ENCODE peak calls at places on chromosomes 3 and 15, in ten cellular contexts. One of them, this sample, is unnamed.

GRCh38 chr15:83206971-83207621 is 527 bp downstream of the HDGFL3 start:
- DNase-seq in neural crest cell: peak; percentile 51
- DNase-seq in KBM-7: peak; percentile 66
- DNase-seq in AG04449: no peak
- DNase-seq in activated CD4-positive, alpha-beta T cell treated with anti-CD3 and anti-CD28 coated beads for 4 hours: peak; percentile 5
- DNase-seq in RWPE2: peak; percentile 80
- DNase-seq in iris pigment epithelial cell: peak; percentile 32
- DNase-seq in kidney tubule cell: peak; percentile 39
- DNase-seq in stimulated activated CD8-positive, alpha-beta memory T cell treated with anti-CD3 and anti-CD28 coated beads, Interleukin-7, amount 100 ng/mL, for 24 hours: peak; percentile 1
- DNase-seq in NCI-H345: peak; percentile 14
- DNase-seq in this sample: peak; percentile 17

GRCh38 chr3:149395107-149396089 is 17.9 kb upstream of the TM4SF1 start:
- DNase-seq in neural crest cell: no peak
- DNase-seq in KBM-7: no peak
- DNase-seq in AG04449: no peak
- DNase-seq in activated CD4-positive, alpha-beta T cell treated with anti-CD3 and anti-CD28 coated beads for 4 hours: no peak
- DNase-seq in RWPE2: no peak
- DNase-seq in iris pigment epithelial cell: peak; percentile 84
- DNase-seq in kidney tubule cell: peak; percentile 53
- DNase-seq in stimulated activated CD8-positive, alpha-beta memory T cell treated with anti-CD3 and anti-CD28 coated beads, Interleukin-7, amount 100 ng/mL, for 24 hours: no peak
- DNase-seq in NCI-H345: peak; percentile 53
- DNase-seq in this sample: peak; percentile 69

GRCh38 chr15:35173444-35174118 is 88.5 kb upstream of the NANOGP8 start:
- DNase-seq in neural crest cell: no peak
- DNase-seq in KBM-7: no peak
- DNase-seq in AG04449: no peak
- DNase-seq in activated CD4-positive, alpha-beta T cell treated with anti-CD3 and anti-CD28 coated beads for 4 hours: no peak
- DNase-seq in RWPE2: no peak
- DNase-seq in iris pigment epithelial cell: peak; percentile 47
- DNase-seq in kidney tubule cell: no peak
- DNase-seq in stimulated activated CD8-positive, alpha-beta memory T cell treated with anti-CD3 and anti-CD28 coated beads, Interleukin-7, amount 100 ng/mL, for 24 hours: no peak
- DNase-seq in NCI-H345: no peak
- DNase-seq in this sample: peak; percentile 49

GRCh38 chr3:69642606-69643005 is 96.7 kb upstream of the MITF start:
- DNase-seq in neural crest cell: no peak
- DNase-seq in KBM-7: no peak
- DNase-seq in AG04449: no peak
- DNase-seq in activated CD4-positive, alpha-beta T cell treated with anti-CD3 and anti-CD28 coated beads for 4 hours: no peak
- DNase-seq in RWPE2: no peak
- DNase-seq in iris pigment epithelial cell: no peak
- DNase-seq in kidney tubule cell: no peak
- DNase-seq in stimulated activated CD8-positive, alpha-beta memory T cell treated with anti-CD3 and anti-CD28 coated beads, Interleukin-7, amount 100 ng/mL, for 24 hours: no peak
- DNase-seq in NCI-H345: no peak
- DNase-seq in this sample: no peak

GRCh38 chr3:13015286-13016082 is 57.7 kb downstream of the IQSEC1 start:
- DNase-seq in neural crest cell: no peak
- DNase-seq in KBM-7: peak; percentile 31
- DNase-seq in AG04449: no peak
- DNase-seq in activated CD4-positive, alpha-beta T cell treated with anti-CD3 and anti-CD28 coated beads for 4 hours: peak; percentile 48
- DNase-seq in RWPE2: no peak
- DNase-seq in iris pigment epithelial cell: no peak
- DNase-seq in kidney tubule cell: no peak
- DNase-seq in stimulated activated CD8-positive, alpha-beta memory T cell treated with anti-CD3 and anti-CD28 coated beads, Interleukin-7, amount 100 ng/mL, for 24 hours: no peak
- DNase-seq in NCI-H345: no peak
- DNase-seq in this sample: no peak

GRCh38 chr3:16140116-16140893 is 34.2 kb upstream of the GALNT15 start:
- DNase-seq in neural crest cell: no peak
- DNase-seq in KBM-7: no peak
- DNase-seq in AG04449: peak; percentile 42
- DNase-seq in activated CD4-positive, alpha-beta T cell treated with anti-CD3 and anti-CD28 coated beads for 4 hours: no peak
- DNase-seq in RWPE2: no peak
- DNase-seq in iris pigment epithelial cell: peak; percentile 85
- DNase-seq in kidney tubule cell: peak; percentile 65
- DNase-seq in stimulated activated CD8-positive, alpha-beta memory T cell treated with anti-CD3 and anti-CD28 coated beads, Interleukin-7, amount 100 ng/mL, for 24 hours: no peak
- DNase-seq in NCI-H345: no peak
- DNase-seq in this sample: peak; percentile 97

GRCh38 chr15:43516185-43516584 is 1.2 kb upstream of the MAP1A start:
- DNase-seq in neural crest cell: no peak
- DNase-seq in KBM-7: no peak
- DNase-seq in AG04449: no peak
- DNase-seq in activated CD4-positive, alpha-beta T cell treated with anti-CD3 and anti-CD28 coated beads for 4 hours: no peak
- DNase-seq in RWPE2: no peak
- DNase-seq in iris pigment epithelial cell: no peak
- DNase-seq in kidney tubule cell: no peak
- DNase-seq in stimulated activated CD8-positive, alpha-beta memory T cell treated with anti-CD3 and anti-CD28 coated beads, Interleukin-7, amount 100 ng/mL, for 24 hours: no peak
- DNase-seq in NCI-H345: no peak
- DNase-seq in this sample: no peak

GRCh38 chr3:13580256-13581023 is 31.5 kb downstream of the FBLN2 start:
- DNase-seq in neural crest cell: no peak
- DNase-seq in KBM-7: no peak
- DNase-seq in AG04449: no peak
- DNase-seq in activated CD4-positive, alpha-beta T cell treated with anti-CD3 and anti-CD28 coated beads for 4 hours: no peak
- DNase-seq in RWPE2: peak; percentile 43
- DNase-seq in iris pigment epithelial cell: no peak
- DNase-seq in kidney tubule cell: peak; percentile 38
- DNase-seq in stimulated activated CD8-positive, alpha-beta memory T cell treated with anti-CD3 and anti-CD28 coated beads, Interleukin-7, amount 100 ng/mL, for 24 hours: no peak
- DNase-seq in NCI-H345: no peak
- DNase-seq in this sample: no peak

GRCh38 chr15:92709064-92709463 is 53.5 kb upstream of the FAM174B start:
- DNase-seq in neural crest cell: no peak
- DNase-seq in KBM-7: peak; percentile 36
- DNase-seq in AG04449: no peak
- DNase-seq in activated CD4-positive, alpha-beta T cell treated with anti-CD3 and anti-CD28 coated beads for 4 hours: no peak
- DNase-seq in RWPE2: no peak
- DNase-seq in iris pigment epithelial cell: no peak
- DNase-seq in kidney tubule cell: peak; percentile 13
- DNase-seq in stimulated activated CD8-positive, alpha-beta memory T cell treated with anti-CD3 and anti-CD28 coated beads, Interleukin-7, amount 100 ng/mL, for 24 hours: no peak
- DNase-seq in NCI-H345: no peak
- DNase-seq in this sample: no peak

GRCh38 chr3:155386817-155387403 is 93.4 kb upstream of the STRIT1 start:
- DNase-seq in neural crest cell: no peak
- DNase-seq in KBM-7: peak; percentile 78
- DNase-seq in AG04449: no peak
- DNase-seq in activated CD4-positive, alpha-beta T cell treated with anti-CD3 and anti-CD28 coated beads for 4 hours: no peak
- DNase-seq in RWPE2: no peak
- DNase-seq in iris pigment epithelial cell: no peak
- DNase-seq in kidney tubule cell: no peak
- DNase-seq in stimulated activated CD8-positive, alpha-beta memory T cell treated with anti-CD3 and anti-CD28 coated beads, Interleukin-7, amount 100 ng/mL, for 24 hours: no peak
- DNase-seq in NCI-H345: no peak
- DNase-seq in this sample: no peak

GRCh38 chr3:147413712-147414325 is 4.7 kb downstream of the ZIC1 start:
- DNase-seq in neural crest cell: no peak
- DNase-seq in KBM-7: no peak
- DNase-seq in AG04449: no peak
- DNase-seq in activated CD4-positive, alpha-beta T cell treated with anti-CD3 and anti-CD28 coated beads for 4 hours: no peak
- DNase-seq in RWPE2: no peak
- DNase-seq in iris pigment epithelial cell: no peak
- DNase-seq in kidney tubule cell: no peak
- DNase-seq in stimulated activated CD8-positive, alpha-beta memory T cell treated with anti-CD3 and anti-CD28 coated beads, Interleukin-7, amount 100 ng/mL, for 24 hours: no peak
- DNase-seq in NCI-H345: no peak
- DNase-seq in this sample: no peak

GRCh38 chr3:149442845-149443544 is 31.5 kb upstream of the TM4SF4 start:
- DNase-seq in neural crest cell: no peak
- DNase-seq in KBM-7: no peak
- DNase-seq in AG04449: peak; percentile 85
- DNase-seq in activated CD4-positive, alpha-beta T cell treated with anti-CD3 and anti-CD28 coated beads for 4 hours: no peak
- DNase-seq in RWPE2: no peak
- DNase-seq in iris pigment epithelial cell: peak; percentile 75
- DNase-seq in kidney tubule cell: peak; percentile 80
- DNase-seq in stimulated activated CD8-positive, alpha-beta memory T cell treated with anti-CD3 and anti-CD28 coated beads, Interleukin-7, amount 100 ng/mL, for 24 hours: no peak
- DNase-seq in NCI-H345: no peak
- DNase-seq in this sample: peak; percentile 90

GRCh38 chr15:70762469-70763119 is 764 bp downstream of the UACA start:
- DNase-seq in neural crest cell: peak; percentile 20
- DNase-seq in KBM-7: peak; percentile 22
- DNase-seq in AG04449: no peak
- DNase-seq in activated CD4-positive, alpha-beta T cell treated with anti-CD3 and anti-CD28 coated beads for 4 hours: no peak
- DNase-seq in RWPE2: no peak
- DNase-seq in iris pigment epithelial cell: peak; percentile 81
- DNase-seq in kidney tubule cell: peak; percentile 53
- DNase-seq in stimulated activated CD8-positive, alpha-beta memory T cell treated with anti-CD3 and anti-CD28 coated beads, Interleukin-7, amount 100 ng/mL, for 24 hours: no peak
- DNase-seq in NCI-H345: no peak
- DNase-seq in this sample: peak; percentile 52

GRCh38 chr3:58003093-58003492 is 5.1 kb upstream of the FLNB start:
- DNase-seq in neural crest cell: no peak
- DNase-seq in KBM-7: no peak
- DNase-seq in AG04449: no peak
- DNase-seq in activated CD4-positive, alpha-beta T cell treated with anti-CD3 and anti-CD28 coated beads for 4 hours: no peak
- DNase-seq in RWPE2: no peak
- DNase-seq in iris pigment epithelial cell: no peak
- DNase-seq in kidney tubule cell: no peak
- DNase-seq in stimulated activated CD8-positive, alpha-beta memory T cell treated with anti-CD3 and anti-CD28 coated beads, Interleukin-7, amount 100 ng/mL, for 24 hours: no peak
- DNase-seq in NCI-H345: no peak
- DNase-seq in this sample: no peak

GRCh38 chr3:71658131-71658530 is 67.1 kb downstream of the EIF4E3 start:
- DNase-seq in neural crest cell: no peak
- DNase-seq in KBM-7: no peak
- DNase-seq in AG04449: no peak
- DNase-seq in activated CD4-positive, alpha-beta T cell treated with anti-CD3 and anti-CD28 coated beads for 4 hours: no peak
- DNase-seq in RWPE2: peak; percentile 77
- DNase-seq in iris pigment epithelial cell: peak; percentile 63
- DNase-seq in kidney tubule cell: peak; percentile 62
- DNase-seq in stimulated activated CD8-positive, alpha-beta memory T cell treated with anti-CD3 and anti-CD28 coated beads, Interleukin-7, amount 100 ng/mL, for 24 hours: no peak
- DNase-seq in NCI-H345: peak; percentile 91
- DNase-seq in this sample: peak; percentile 57

GRCh38 chr3:154931484-154931883 is 148.6 kb upstream of the MME start:
- DNase-seq in neural crest cell: no peak
- DNase-seq in KBM-7: no peak
- DNase-seq in AG04449: peak; percentile 28
- DNase-seq in activated CD4-positive, alpha-beta T cell treated with anti-CD3 and anti-CD28 coated beads for 4 hours: no peak
- DNase-seq in RWPE2: no peak
- DNase-seq in iris pigment epithelial cell: peak; percentile 67
- DNase-seq in kidney tubule cell: no peak
- DNase-seq in stimulated activated CD8-positive, alpha-beta memory T cell treated with anti-CD3 and anti-CD28 coated beads, Interleukin-7, amount 100 ng/mL, for 24 hours: no peak
- DNase-seq in NCI-H345: no peak
- DNase-seq in this sample: no peak

GRCh38 chr3:175108613-175109151 is 249.5 kb downstream of the NAALADL2 start:
- DNase-seq in neural crest cell: no peak
- DNase-seq in KBM-7: no peak
- DNase-seq in AG04449: no peak
- DNase-seq in activated CD4-positive, alpha-beta T cell treated with anti-CD3 and anti-CD28 coated beads for 4 hours: no peak
- DNase-seq in RWPE2: no peak
- DNase-seq in iris pigment epithelial cell: no peak
- DNase-seq in kidney tubule cell: no peak
- DNase-seq in stimulated activated CD8-positive, alpha-beta memory T cell treated with anti-CD3 and anti-CD28 coated beads, Interleukin-7, amount 100 ng/mL, for 24 hours: no peak
- DNase-seq in NCI-H345: no peak
- DNase-seq in this sample: no peak

GRCh38 chr15:52184721-52185120 is 6.5 kb downstream of the GNB5 start:
- DNase-seq in neural crest cell: no peak
- DNase-seq in KBM-7: no peak
- DNase-seq in AG04449: no peak
- DNase-seq in activated CD4-positive, alpha-beta T cell treated with anti-CD3 and anti-CD28 coated beads for 4 hours: no peak
- DNase-seq in RWPE2: no peak
- DNase-seq in iris pigment epithelial cell: no peak
- DNase-seq in kidney tubule cell: no peak
- DNase-seq in stimulated activated CD8-positive, alpha-beta memory T cell treated with anti-CD3 and anti-CD28 coated beads, Interleukin-7, amount 100 ng/mL, for 24 hours: no peak
- DNase-seq in NCI-H345: no peak
- DNase-seq in this sample: no peak

GRCh38 chr3:46019707-46020106 is 7.6 kb downstream of the XCR1 start:
- DNase-seq in neural crest cell: no peak
- DNase-seq in KBM-7: no peak
- DNase-seq in AG04449: no peak
- DNase-seq in activated CD4-positive, alpha-beta T cell treated with anti-CD3 and anti-CD28 coated beads for 4 hours: no peak
- DNase-seq in RWPE2: no peak
- DNase-seq in iris pigment epithelial cell: no peak
- DNase-seq in kidney tubule cell: peak; percentile 24
- DNase-seq in stimulated activated CD8-positive, alpha-beta memory T cell treated with anti-CD3 and anti-CD28 coated beads, Interleukin-7, amount 100 ng/mL, for 24 hours: peak; percentile 3
- DNase-seq in NCI-H345: no peak
- DNase-seq in this sample: no peak

GRCh38 chr15:98753726-98754125 is 105.4 kb downstream of the IGF1R start:
- DNase-seq in neural crest cell: no peak
- DNase-seq in KBM-7: no peak
- DNase-seq in AG04449: no peak
- DNase-seq in activated CD4-positive, alpha-beta T cell treated with anti-CD3 and anti-CD28 coated beads for 4 hours: no peak
- DNase-seq in RWPE2: no peak
- DNase-seq in iris pigment epithelial cell: no peak
- DNase-seq in kidney tubule cell: peak; percentile 13
- DNase-seq in stimulated activated CD8-positive, alpha-beta memory T cell treated with anti-CD3 and anti-CD28 coated beads, Interleukin-7, amount 100 ng/mL, for 24 hours: no peak
- DNase-seq in NCI-H345: no peak
- DNase-seq in this sample: no peak

GRCh38 chr3:32316319-32316718 is 75.3 kb upstream of the CMTM7 start:
- DNase-seq in neural crest cell: no peak
- DNase-seq in KBM-7: no peak
- DNase-seq in AG04449: no peak
- DNase-seq in activated CD4-positive, alpha-beta T cell treated with anti-CD3 and anti-CD28 coated beads for 4 hours: no peak
- DNase-seq in RWPE2: no peak
- DNase-seq in iris pigment epithelial cell: no peak
- DNase-seq in kidney tubule cell: no peak
- DNase-seq in stimulated activated CD8-positive, alpha-beta memory T cell treated with anti-CD3 and anti-CD28 coated beads, Interleukin-7, amount 100 ng/mL, for 24 hours: no peak
- DNase-seq in NCI-H345: no peak
- DNase-seq in this sample: no peak

GRCh38 chr3:63864008-63864871 is 573 bp downstream of the ATXN7 start:
- DNase-seq in neural crest cell: peak; percentile 5
- DNase-seq in KBM-7: peak; percentile 69
- DNase-seq in AG04449: no peak
- DNase-seq in activated CD4-positive, alpha-beta T cell treated with anti-CD3 and anti-CD28 coated beads for 4 hours: peak; percentile 48
- DNase-seq in RWPE2: peak; percentile 52
- DNase-seq in iris pigment epithelial cell: peak; percentile 9
- DNase-seq in kidney tubule cell: peak; percentile 41
- DNase-seq in stimulated activated CD8-positive, alpha-beta memory T cell treated with anti-CD3 and anti-CD28 coated beads, Interleukin-7, amount 100 ng/mL, for 24 hours: peak; percentile 30
- DNase-seq in NCI-H345: no peak
- DNase-seq in this sample: no peak

GRCh38 chr3:169931747-169932520 is 20.6 kb downstream of the SAMD7 start:
- DNase-seq in neural crest cell: no peak
- DNase-seq in KBM-7: no peak
- DNase-seq in AG04449: no peak
- DNase-seq in activated CD4-positive, alpha-beta T cell treated with anti-CD3 and anti-CD28 coated beads for 4 hours: no peak
- DNase-seq in RWPE2: no peak
- DNase-seq in iris pigment epithelial cell: no peak
- DNase-seq in kidney tubule cell: peak; percentile 37
- DNase-seq in stimulated activated CD8-positive, alpha-beta memory T cell treated with anti-CD3 and anti-CD28 coated beads, Interleukin-7, amount 100 ng/mL, for 24 hours: no peak
- DNase-seq in NCI-H345: no peak
- DNase-seq in this sample: no peak

GRCh38 chr3:112773864-112774263 is 72.8 kb downstream of the CD200R1L start:
- DNase-seq in neural crest cell: no peak
- DNase-seq in KBM-7: no peak
- DNase-seq in AG04449: no peak
- DNase-seq in activated CD4-positive, alpha-beta T cell treated with anti-CD3 and anti-CD28 coated beads for 4 hours: peak; percentile 12
- DNase-seq in RWPE2: peak; percentile 74
- DNase-seq in iris pigment epithelial cell: no peak
- DNase-seq in kidney tubule cell: peak; percentile 56
- DNase-seq in stimulated activated CD8-positive, alpha-beta memory T cell treated with anti-CD3 and anti-CD28 coated beads, Interleukin-7, amount 100 ng/mL, for 24 hours: no peak
- DNase-seq in NCI-H345: no peak
- DNase-seq in this sample: peak; percentile 71